ENCODE peak calls at places on chromosome X, in seven cellular contexts. C is HepG2; E is naive thymus-derived CD4-positive, alpha-beta T cell; R is transverse colon; Z is astrocyte; L is mesenchymal stem cell; H is psoas muscle. Y is an unnamed sample. For H3K4me1, the result is how much of the 10 kb centered on the place peaks cover.

GRCh38 chrX:118188977-118189376 is 72.4 kb upstream of the KLHL13 start:
- DNase-seq in Z (no peak), H (no peak), L (no peak), C (no peak), E (no peak), R (no peak), Y (no peak)

GRCh38 chrX:30798810-30799209 is 90.2 kb downstream of the TAB3 start:
- DNase-seq in L (no peak), E (no peak), Z (no peak), R (no peak), H (no peak), C (no peak), Y (no peak)

GRCh38 chrX:45806410-45807121 is 605.9 kb upstream of the DIPK2B start:
- DNase-seq in H (no peak), C (no peak), R (no peak), L (peak), Z (peak), E (peak), Y (no peak)

GRCh38 chrX:123138473-123138872 is 45.6 kb upstream of the GRIA3 start:
- DNase-seq in E (no peak), R (no peak), C (no peak), Z (peak), H (no peak), L (no peak), Y (no peak)

GRCh38 chrX:153687121-153688039 is at the start of gene SLC6A8:
- DNase-seq in Z (peak), H (peak), E (no peak), R (peak), L (peak), C (peak), Y (peak)

GRCh38 chrX:11449613-11450012 is 156.4 kb downstream of the AMELX start:
- DNase-seq in C (no peak), R (no peak), Z (no peak), E (no peak), H (no peak), L (no peak), Y (no peak)

GRCh38 chrX:70280573-70280972 is 1.4 kb upstream of the RAB41 start:
- DNase-seq in H (no peak), Z (no peak), E (no peak), C (no peak), L (no peak), R (no peak), Y (no peak)

GRCh38 chrX:110051559-110051958 is 48.6 kb downstream of the TMEM164 start:
- DNase-seq in H (no peak), L (no peak), Z (peak), R (no peak), C (no peak), E (no peak), Y (no peak)

GRCh38 chrX:69145714-69146113 is 19.5 kb downstream of the PJA1 start:
- DNase-seq in H (no peak), C (no peak), E (no peak), Z (no peak), L (no peak), R (no peak), Y (no peak)

GRCh38 chrX:9859711-9860555 is 73.7 kb downstream of the SHROOM2 start:
- DNase-seq in C (no peak), E (no peak), L (peak), Z (peak), R (no peak), H (no peak), Y (no peak)

GRCh38 chrX:44903107-44903506 is 30.1 kb downstream of the KDM6A start:
- DNase-seq in R (no peak), C (peak), L (peak), H (no peak), Z (peak), E (no peak), Y (no peak)

GRCh38 chrX:25001808-25002657 is 13.7 kb downstream of the ARX start:
- DNase-seq in L (no peak), Z (no peak), H (no peak), E (no peak), C (no peak), R (no peak), Y (no peak)

GRCh38 chrX:25002658-25003015 is 13.1 kb downstream of the ARX start:
- DNase-seq in H (no peak), E (no peak), L (no peak), C (no peak), Z (no peak), R (no peak), Y (no peak)

GRCh38 chrX:25004040-25004439 is 11.7 kb downstream of the ARX start:
- DNase-seq in R (no peak), Z (no peak), H (no peak), L (no peak), E (no peak), C (no peak), Y (no peak)

GRCh38 chrX:25004485-25005032 is 11.2 kb downstream of the ARX start:
- DNase-seq in H (no peak), C (no peak), R (no peak), Z (no peak), E (no peak), L (no peak), Y (no peak)

GRCh38 chrX:25003066-25003849 is 12.5 kb downstream of the ARX start:
- DNase-seq in Z (no peak), R (no peak), C (no peak), L (no peak), E (no peak), H (no peak), Y (no peak)
- H3K4me3 ChIP-seq in Z (no peak), R (no peak), C (no peak), L (no peak), E (no peak), H (no peak), Y (no peak)

GRCh38 chrX:48467331-48467761 is 2.7 kb downstream of the SLC38A5 start:
- DNase-seq in H (no peak), R (no peak), L (no peak), C (no peak), Z (no peak), E (no peak), Y (no peak)
- H3K27ac ChIP-seq in H (no peak), R (no peak), L (no peak), C (no peak), Z (no peak), E (no peak), Y (no peak)

GRCh38 chrX:12958059-12958458 is 16.9 kb upstream of the TMSB4X start:
- DNase-seq in E (no peak), H (no peak), Z (no peak), R (no peak), L (no peak), C (no peak), Y (no peak)

GRCh38 chrX:12961191-12961718 is 13.7 kb upstream of the TMSB4X start:
- DNase-seq in R (no peak), E (no peak), C (no peak), Z (no peak), H (no peak), L (no peak), Y (no peak)

GRCh38 chrX:12958461-12958860 is 16.4 kb upstream of the TMSB4X start:
- DNase-seq in L (no peak), Z (no peak), H (no peak), E (no peak), C (no peak), R (no peak), Y (no peak)

GRCh38 chrX:12965390-12965940 is 9.4 kb upstream of the TMSB4X start:
- DNase-seq in L (no peak), Z (no peak), E (no peak), H (no peak), R (no peak), C (no peak), Y (no peak)

DNA sequence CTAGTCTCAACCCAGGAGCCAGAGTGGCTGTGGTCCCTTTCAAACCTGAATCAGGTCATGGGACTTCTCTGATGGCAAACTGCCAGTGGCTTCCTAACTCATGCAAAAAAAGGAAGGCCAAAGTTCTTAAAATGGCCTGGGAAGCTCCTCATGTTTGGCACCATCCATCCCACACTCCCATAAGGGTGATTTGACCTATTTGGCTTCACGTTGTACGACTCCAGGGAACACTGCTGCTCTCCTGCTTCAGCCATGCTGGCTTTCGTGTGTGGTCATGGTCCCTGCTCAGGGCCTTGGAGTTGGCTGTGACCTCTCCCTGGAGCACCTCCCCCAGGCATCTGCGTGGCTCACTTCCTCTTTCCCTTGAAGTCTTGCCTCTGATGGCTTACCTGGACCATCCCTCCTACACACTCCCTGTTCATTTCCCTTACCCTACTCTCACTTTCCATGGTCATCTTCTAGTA is 12.8 kb upstream of the TMSB4X start:
- DNase-seq in L (no peak), H (no peak), R (no peak), E (no peak), Z (no peak), C (no peak), Y (no peak)
- H3K4me1 ChIP-seq in L (under half), H (under half), R (under half), E (half or more), Z (under half), C (under half), Y (under half)

GRCh38 chrX:80021611-80022010 is 7.1 kb downstream of the TBX22 start:
- DNase-seq in E (no peak), C (no peak), L (no peak), H (no peak), R (no peak), Z (no peak), Y (no peak)

GRCh38 chrX:80026116-80026515 is 11.6 kb downstream of the TBX22 start:
- DNase-seq in L (no peak), C (no peak), H (no peak), R (no peak), Z (no peak), E (no peak), Y (no peak)

GRCh38 chrX:80022363-80023031 is 7.9 kb downstream of the TBX22 start:
- DNase-seq in R (no peak), Z (no peak), H (no peak), L (no peak), C (no peak), E (no peak), Y (no peak)
- H3K4me3 ChIP-seq in R (no peak), Z (no peak), H (no peak), L (peak), C (no peak), E (no peak), Y (no peak)

GRCh38 chrX:73916931-73917657 is 354.1 kb downstream of the CHIC1 start:
- DNase-seq in R (no peak), H (no peak), Z (peak), L (peak), E (no peak), C (no peak), Y (no peak)
- H3K27ac ChIP-seq in R (no peak), H (no peak), Z (peak), L (peak), E (no peak), C (no peak), Y (no peak)

DNA sequence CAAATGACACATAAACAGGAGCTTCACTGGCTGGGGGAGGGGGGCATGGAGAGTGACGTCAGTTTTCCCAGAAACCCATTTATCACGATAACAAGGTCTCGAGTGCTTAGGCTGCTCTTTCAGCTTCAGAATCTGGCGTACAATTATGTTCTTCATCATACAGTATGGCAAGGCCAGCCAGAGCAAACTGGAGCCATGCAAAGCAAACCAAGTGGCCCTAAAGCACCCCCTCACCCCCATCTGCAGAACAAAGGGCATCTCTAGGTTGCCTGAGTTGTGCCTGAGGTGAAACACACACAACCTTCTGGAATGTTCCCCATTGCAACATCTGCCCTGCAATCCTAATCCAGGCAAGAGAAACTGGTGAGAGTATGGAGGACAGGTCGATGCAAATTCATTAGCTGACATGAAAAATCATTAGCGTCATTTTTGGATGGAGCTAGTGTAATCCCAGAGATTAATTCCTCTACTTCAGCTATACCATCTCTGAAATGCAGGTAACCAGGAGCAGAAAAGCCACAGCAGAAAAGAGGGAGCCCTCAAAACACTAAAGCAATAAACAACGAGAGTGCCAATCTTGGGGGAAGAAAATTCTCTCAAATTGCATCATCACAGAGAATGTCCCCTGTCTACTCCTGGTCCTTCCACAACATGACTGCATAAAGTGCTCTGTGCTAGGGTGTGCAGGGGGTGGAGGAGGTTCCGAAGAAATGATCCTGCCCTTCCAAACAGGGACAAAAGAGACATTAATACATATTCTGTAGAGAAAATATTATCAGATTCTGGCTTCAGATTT is 1.8 kb downstream of the SEPTIN6 start:
- DNase-seq in H (no peak), R (peak), C (no peak), L (peak), E (peak), Z (peak), Y (no peak)
- H3K4me1 ChIP-seq in H (under half), R (under half), C (under half), L (under half), E (under half), Z (under half), Y (under half)

GRCh38 chrX:530726-531610 is 99.6 kb upstream of the SHOX start:
- DNase-seq in Z (no peak), L (no peak), C (no peak), R (no peak), E (no peak), H (no peak), Y (no peak)
- H3K4me3 ChIP-seq in Z (no peak), L (no peak), C (no peak), R (no peak), E (no peak), H (no peak), Y (no peak)

Y was measured in left lung.